ENCODE peak calls at places on chromosomes 4 and X, in four cellular contexts. F is mucosa of descending colon, Q is fibroblast of lung, S is lower lobe of right lung. D is an unnamed sample. For H3K4me1, the result is how much of the 10 kb centered on the place peaks cover.

GRCh38 chrX:29466441-29466840 is 748.9 kb upstream of the MAGEB2 start:
- DNase-seq in S (no peak), F (no peak), Q (peak), D (no peak)

GRCh38 chrX:13581554-13581953 is 12.2 kb downstream of the EGFL6 start:
- DNase-seq in Q (peak), S (no peak), F (no peak), D (no peak)

GRCh38 chr4:98484031-98484430 is 174.4 kb downstream of the TSPAN5 start:
- DNase-seq in F (no peak), S (no peak), Q (no peak), D (no peak)

GRCh38 chr4:68655764-68656444 is 14.5 kb downstream of the UGT2B15 start:
- DNase-seq in S (no peak), Q (no peak), F (peak), D (no peak)

GRCh38 chr4:147118523-147118922 is 172.9 kb upstream of the TTC29 start:
- DNase-seq in S (no peak), Q (peak), F (no peak), D (no peak)

GRCh38 chr4:25813705-25814104 is 49.1 kb downstream of the SEL1L3 start:
- DNase-seq in Q (peak), S (no peak), F (no peak), D (no peak)

GRCh38 chrX:153771686-153772607 is 7.9 kb downstream of the PLXNB3 start:
- DNase-seq in F (no peak), S (no peak), Q (no peak), D (no peak)

GRCh38 chrX:71367396-71367795 is 1.2 kb downstream of the TAF1 start:
- DNase-seq in S (no peak), F (peak), Q (no peak), D (no peak)

GRCh38 chr4:6991771-6992557 is 51.2 kb upstream of the TADA2B start:
- DNase-seq in F (no peak), Q (peak), S (no peak), D (no peak)

GRCh38 chrX:35800479-35800878 is 2.3 kb downstream of the MAGEB16 start:
- DNase-seq in Q (no peak), S (no peak), F (no peak), D (no peak)

GRCh38 chr4:83413676-83414075 is 41.9 kb downstream of the HELQ start:
- DNase-seq in S (no peak), F (no peak), Q (no peak), D (no peak)

GRCh38 chrX:154525606-154526490 is 9.8 kb upstream of the FAM3A start:
- DNase-seq in F (no peak), Q (no peak), S (no peak), D (no peak)

GRCh38 chr4:69697536-69697935 is 44.5 kb upstream of the UGT2A1 start:
- DNase-seq in Q (no peak), S (no peak), F (no peak), D (no peak)

GRCh38 chr4:118352843-118353373 is at the start of gene PRSS12:
- DNase-seq in Q (peak), S (peak), F (peak), D (peak)

GRCh38 chrX:49120104-49120503 is 3.4 kb downstream of the GPKOW start:
- DNase-seq in S (no peak), F (peak), Q (no peak), D (no peak)

GRCh38 chrX:151759041-151759440 is 24.5 kb downstream of the CNGA2 start:
- DNase-seq in F (no peak), S (no peak), Q (no peak), D (no peak)

GRCh38 chr4:14967982-14968381 is 34.3 kb upstream of the CPEB2 start:
- DNase-seq in S (no peak), Q (peak), F (no peak), D (no peak)

DNA sequence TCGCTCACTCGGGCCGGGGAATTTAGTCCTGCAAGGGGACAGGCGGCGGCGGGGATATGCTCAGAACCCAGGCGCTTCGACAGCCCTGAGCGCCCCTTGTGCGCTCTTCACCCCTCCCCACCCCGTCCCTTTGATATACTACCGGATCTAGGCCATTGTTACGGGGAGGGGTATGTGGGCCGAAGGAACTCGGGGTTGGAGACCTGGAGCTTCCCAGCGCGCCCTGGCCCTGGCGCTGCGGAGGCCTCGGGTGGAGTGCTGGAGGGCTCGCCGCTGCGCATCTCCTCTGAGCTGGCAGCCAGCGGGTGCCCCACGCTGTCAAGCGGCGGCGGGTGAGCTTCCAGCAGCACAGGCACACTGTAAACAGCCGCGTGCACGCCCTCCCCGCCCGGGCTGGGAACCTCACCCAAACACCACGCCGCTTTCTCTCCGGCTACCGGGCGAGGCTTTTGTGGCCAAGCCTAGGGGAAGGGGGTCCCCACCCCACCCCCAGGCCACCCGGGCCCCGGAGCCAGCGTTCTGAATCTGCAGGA is 54.5 kb upstream of the BCOR start:
- DNase-seq in Q (no peak), F (peak), S (peak), D (no peak)
- H3K4me1 ChIP-seq in Q (under half), F (under half), S (under half), D (under half)

DNA sequence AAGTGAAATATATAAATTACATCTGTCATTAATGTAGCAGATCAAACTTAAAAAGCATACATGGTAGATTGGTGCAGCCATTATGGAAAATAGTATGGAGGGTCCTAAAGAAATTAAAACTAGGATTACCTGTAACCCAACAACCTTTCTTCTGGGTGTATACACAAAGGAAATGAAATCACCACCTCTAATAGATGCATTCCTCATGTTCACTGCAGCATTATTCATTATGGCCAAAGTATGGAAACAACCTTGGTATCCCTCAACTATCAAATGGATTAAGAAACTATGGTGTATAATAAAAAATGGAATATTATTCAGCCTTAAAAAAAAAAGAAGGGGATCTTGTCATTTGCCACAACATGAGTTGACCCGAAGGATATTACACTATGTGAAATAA is 13.7 kb downstream of the WDFY3 start:
- DNase-seq in Q (no peak), F (no peak), S (no peak), D (no peak)
- H3K4me1 ChIP-seq in Q (under half), F (under half), S (under half), D (under half)

DNA sequence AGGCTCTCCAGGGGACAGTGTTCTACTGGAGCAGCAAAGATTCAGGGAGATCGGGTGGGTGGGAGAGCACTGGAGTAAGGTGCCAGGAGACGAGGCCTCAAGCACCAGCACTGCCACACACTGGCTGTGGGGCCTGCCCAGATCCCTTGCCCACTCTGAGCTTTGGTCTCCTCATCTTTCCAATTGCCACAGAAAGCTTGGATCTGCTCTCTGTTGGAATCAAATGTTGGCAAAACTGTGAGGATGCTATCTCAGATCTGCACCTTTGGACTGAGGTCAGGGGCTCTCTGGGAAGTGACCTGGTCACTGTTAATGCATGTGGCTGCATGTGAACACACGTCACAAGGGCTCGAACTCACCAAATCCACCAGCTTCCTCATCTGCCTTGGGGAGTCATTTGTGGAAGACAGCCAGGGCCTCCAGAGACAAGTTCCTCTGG is 1.3 kb downstream of the RIPPLY1 start:
- DNase-seq in Q (no peak), S (no peak), F (no peak), D (no peak)
- H3K4me1 ChIP-seq in Q (under half), S (under half), F (under half), D (under half)

DNA sequence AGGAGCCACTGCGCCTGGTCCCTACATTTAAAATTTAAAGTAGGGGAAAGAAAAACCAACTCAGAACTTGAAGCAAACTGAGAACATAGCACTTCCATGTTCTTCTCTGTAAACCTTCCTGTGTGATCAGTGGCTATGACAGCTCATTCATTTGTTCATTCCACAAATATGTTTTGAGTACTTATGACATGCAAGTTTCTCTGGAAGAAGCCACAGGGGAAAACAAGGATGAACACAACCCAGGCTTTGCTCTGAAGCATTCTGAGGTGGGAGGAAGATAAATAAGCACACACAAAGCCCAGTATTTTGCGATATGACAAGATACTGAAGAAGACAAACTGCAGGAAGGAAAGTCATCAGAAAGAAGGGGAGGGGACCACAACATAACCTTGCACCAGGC is 96.4 kb downstream of the CHIC2 start:
- DNase-seq in Q (no peak), S (no peak), F (no peak), D (no peak)
- H3K4me1 ChIP-seq in Q (under half), S (under half), F (under half), D (under half)

D was measured in aorta.